ENCODE peak calls at places on chromosomes 16 and 17, in nine cellular contexts. Q is ascending aorta; W is PC-9; V is GM23338; C is aorta; H is right atrium auricular region; M is H1; U is CD4-positive, CD25-positive, alpha-beta regulatory T cell; X is AG04450. B is an unnamed sample. For H3K27me3, the result is how much of the 10 kb centered on the place peaks cover.

GRCh38 chr16:9070295-9070694 is 21.1 kb upstream of the HAPSTR1 start:
- DNase-seq in H (no peak), U (no peak), C (peak), X (no peak), V (no peak), Q (no peak), W (no peak), M (no peak), B (no peak)

GRCh38 chr17:50267074-50267841 is 7.0 kb upstream of the TMEM92 start:
- DNase-seq in W (peak), M (no peak), X (no peak), Q (no peak), H (no peak), U (no peak), V (no peak), C (peak), B (peak)

GRCh38 chr16:2785101-2785991 is 2.0 kb downstream of the PRSS33 start:
- DNase-seq in Q (no peak), U (no peak), M (no peak), X (no peak), W (no peak), V (peak), C (peak), H (no peak), B (peak)

GRCh38 chr17:40303009-40303657 is 5.8 kb upstream of the RARA start:
- DNase-seq in X (peak), M (no peak), C (no peak), W (peak), U (peak), V (peak), H (no peak), Q (no peak), B (peak)

GRCh38 chr17:45123930-45124796 is 8.2 kb downstream of the PLCD3 start:
- DNase-seq in V (peak), X (peak), M (no peak), U (no peak), H (peak), Q (no peak), C (peak), W (peak), B (peak)

GRCh38 chr16:69465083-69465721 is 40.8 kb downstream of the CYB5B start:
- DNase-seq in C (no peak), Q (no peak), H (no peak), X (no peak), W (no peak), V (no peak), U (peak), M (no peak), B (no peak)

GRCh38 chr17:81034168-81034777 is 678 bp upstream of the BAIAP2 start:
- DNase-seq in X (no peak), Q (no peak), H (no peak), U (no peak), W (no peak), C (no peak), M (no peak), V (no peak), B (no peak)

GRCh38 chr17:1228752-1229353 is 41.4 kb upstream of the BHLHA9 start:
- DNase-seq in V (no peak), W (no peak), M (no peak), Q (no peak), H (no peak), X (no peak), C (peak), U (no peak), B (peak)

GRCh38 chr17:28725166-28725659 is 820 bp downstream of the TLCD1 start:
- DNase-seq in X (no peak), U (no peak), M (no peak), Q (no peak), V (peak), H (no peak), W (peak), C (no peak), B (peak)

GRCh38 chr16:54242199-54242598 is 44.4 kb downstream of the IRX3 start:
- DNase-seq in H (peak), C (no peak), U (no peak), X (no peak), V (peak), M (peak), W (peak), Q (no peak), B (peak)

GRCh38 chr16:53974484-53975115 is 270.6 kb downstream of the FTO start:
- DNase-seq in M (no peak), V (no peak), U (no peak), X (peak), W (no peak), H (no peak), Q (no peak), C (no peak), B (no peak)

GRCh38 chr17:45029758-45030423 is 21.5 kb downstream of the DCAKD start:
- DNase-seq in X (no peak), M (no peak), C (no peak), Q (no peak), V (no peak), H (no peak), U (no peak), W (no peak), B (no peak)

GRCh38 chr17:40493697-40494096 is 7.7 kb downstream of the TNS4 start:
- DNase-seq in H (no peak), M (no peak), X (no peak), Q (no peak), C (no peak), V (no peak), U (no peak), W (no peak), B (no peak)

GRCh38 chr17:69719474-69720048 is 305.1 kb downstream of the MAP2K6 start:
- DNase-seq in H (no peak), W (no peak), X (no peak), M (no peak), C (no peak), Q (no peak), V (no peak), U (no peak), B (no peak)

GRCh38 chr17:39517224-39517623 is 55.9 kb downstream of the CDK12 start:
- DNase-seq in M (no peak), U (no peak), C (no peak), V (no peak), H (no peak), X (no peak), W (no peak), Q (no peak), B (no peak)

GRCh38 chr17:40317345-40317873 is 8.4 kb downstream of the RARA start:
- DNase-seq in W (peak), Q (no peak), X (no peak), U (peak), V (peak), M (no peak), H (peak), C (no peak), B (peak)

GRCh38 chr16:24930440-24930839 is 84.7 kb downstream of the SLC5A11 start:
- DNase-seq in V (no peak), Q (no peak), M (no peak), C (no peak), X (no peak), W (no peak), H (no peak), U (no peak), B (no peak)

GRCh38 chr16:87043273-87044030 is 273.7 kb downstream of the C16orf95 start:
- DNase-seq in V (no peak), M (no peak), H (no peak), W (no peak), U (no peak), Q (no peak), X (peak), C (peak), B (no peak)

GRCh38 chr17:5226940-5227878 is 7.5 kb downstream of the SCIMP start:
- DNase-seq in X (no peak), C (no peak), W (no peak), V (no peak), M (no peak), Q (no peak), H (no peak), U (no peak), B (no peak)

GRCh38 chr16:73878616-73879015 is 418.0 kb upstream of the PSMD7 start:
- DNase-seq in Q (no peak), U (no peak), C (no peak), V (peak), M (no peak), H (no peak), X (peak), W (peak), B (peak)

GRCh38 chr16:17970366-17970765 is 366.2 kb downstream of the NPIPA8 start:
- DNase-seq in U (no peak), M (no peak), C (no peak), X (no peak), V (no peak), H (no peak), Q (no peak), W (no peak), B (no peak)

GRCh38 chr16:78629173-78629572 is 529.7 kb downstream of the WWOX start:
- DNase-seq in U (no peak), X (no peak), C (no peak), M (no peak), V (no peak), Q (no peak), H (no peak), W (no peak), B (no peak)

GRCh38 chr17:62825182-62825581 is 17.1 kb upstream of the MARCHF10 start:
- DNase-seq in V (no peak), M (no peak), W (no peak), U (no peak), H (no peak), C (no peak), Q (no peak), X (no peak), B (peak)

GRCh38 chr16:87203060-87203656 is 114.0 kb downstream of the C16orf95 start:
- DNase-seq in Q (no peak), U (no peak), M (peak), C (peak), W (peak), V (peak), X (peak), H (no peak), B (peak)

GRCh38 chr16:78235168-78235800 is 135.8 kb downstream of the WWOX start:
- DNase-seq in Q (peak), M (peak), H (peak), X (peak), C (peak), V (peak), U (peak), W (peak), B (peak)

GRCh38 chr17:45391918-45392317 is 40.8 kb downstream of the ARHGAP27 start:
- DNase-seq in H (no peak), U (no peak), W (no peak), C (no peak), X (no peak), V (no peak), Q (no peak), M (no peak), B (no peak)

GRCh38 chr16:66754211-66754610 is 2.8 kb upstream of the DYNC1LI2 start:
- DNase-seq in W (no peak), V (no peak), C (no peak), U (no peak), H (no peak), M (no peak), X (no peak), Q (no peak), B (no peak)

GRCh38 chr17:40343126-40344119 is 21.1 kb downstream of the GJD3 start:
- DNase-seq in U (no peak), X (no peak), M (no peak), V (no peak), Q (no peak), C (no peak), H (no peak), W (no peak), B (no peak)

GRCh38 chr17:51200295-51200694 is 34.1 kb downstream of the NME2 start:
- DNase-seq in X (no peak), H (no peak), U (peak), Q (no peak), C (no peak), W (no peak), V (no peak), M (no peak), B (no peak)

GRCh38 chr16:87344165-87344930 is 27.2 kb upstream of the C16orf95 start:
- DNase-seq in U (no peak), W (no peak), M (no peak), H (no peak), X (no peak), Q (no peak), C (no peak), V (no peak), B (peak)

GRCh38 chr17:9943343-9943742 is 38.3 kb upstream of the RCVRN start:
- DNase-seq in H (no peak), C (no peak), X (no peak), Q (no peak), U (no peak), V (no peak), M (no peak), W (no peak), B (no peak)

GRCh38 chr16:4214215-4214621 is 27.7 kb downstream of the SRL start:
- DNase-seq in M (peak), Q (peak), U (no peak), X (peak), C (no peak), H (no peak), W (peak), V (no peak), B (no peak)

GRCh38 chr17:77456271-77456950 is 315.6 kb downstream of the SEC14L1 start:
- DNase-seq in C (no peak), X (no peak), Q (no peak), H (no peak), M (no peak), U (peak), W (no peak), V (no peak), B (no peak)

GRCh38 chr17:45794840-45795239 is 10.7 kb downstream of the CRHR1 start:
- DNase-seq in H (no peak), C (peak), W (no peak), Q (no peak), M (no peak), U (no peak), V (peak), X (no peak), B (peak)

GRCh38 chr17:28343491-28343932 is 8.0 kb downstream of the TNFAIP1 start:
- DNase-seq in X (no peak), V (no peak), U (no peak), M (no peak), C (no peak), H (no peak), Q (no peak), W (no peak), B (no peak)

GRCh38 chr17:50264263-50265113 is 9.8 kb upstream of the TMEM92 start:
- DNase-seq in Q (no peak), U (no peak), W (peak), C (peak), H (no peak), M (no peak), X (no peak), V (peak), B (peak)

DNA sequence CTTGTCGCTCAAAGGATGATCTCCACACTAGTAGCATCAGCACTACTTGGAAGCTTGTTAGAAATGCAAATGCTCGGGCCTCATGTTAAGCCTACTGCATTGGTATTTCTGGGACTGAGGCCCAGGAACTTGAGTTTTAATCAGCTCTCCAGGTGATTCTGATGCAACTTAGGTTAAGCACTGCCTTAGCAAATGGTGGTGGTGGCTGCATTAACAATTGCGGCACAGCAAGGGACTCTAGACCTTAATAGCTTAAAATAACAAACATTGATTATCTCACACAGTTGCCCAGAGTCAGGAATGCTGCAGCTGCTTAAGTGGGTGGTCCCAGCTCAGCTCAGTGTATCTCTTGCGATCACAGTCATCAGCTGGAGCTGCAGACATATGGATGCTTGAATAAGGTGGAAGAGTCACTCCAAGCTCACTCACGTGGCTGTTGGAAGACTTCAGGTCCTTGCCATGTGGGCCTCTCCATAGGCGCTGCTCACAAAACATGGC is 25.8 kb downstream of the HS3ST3A1 start:
- DNase-seq in H (no peak), Q (no peak), X (no peak), W (no peak), M (peak), U (no peak), V (peak), C (no peak), B (peak)
- H3K27me3 ChIP-seq in H (under half), Q (under half), X (under half), W (under half), M (under half), U (under half), V (under half), C (under half), B (under half)

GRCh38 chr16:660459-661183 is 7.3 kb upstream of the RHOT2 start:
- DNase-seq in Q (no peak), U (peak), H (peak), X (peak), W (peak), V (peak), M (no peak), C (peak), B (peak)
- H3K4me3 ChIP-seq in Q (peak), U (no peak), H (no peak), X (no peak), W (no peak), V (no peak), M (no peak), C (no peak), B (peak)

DNA sequence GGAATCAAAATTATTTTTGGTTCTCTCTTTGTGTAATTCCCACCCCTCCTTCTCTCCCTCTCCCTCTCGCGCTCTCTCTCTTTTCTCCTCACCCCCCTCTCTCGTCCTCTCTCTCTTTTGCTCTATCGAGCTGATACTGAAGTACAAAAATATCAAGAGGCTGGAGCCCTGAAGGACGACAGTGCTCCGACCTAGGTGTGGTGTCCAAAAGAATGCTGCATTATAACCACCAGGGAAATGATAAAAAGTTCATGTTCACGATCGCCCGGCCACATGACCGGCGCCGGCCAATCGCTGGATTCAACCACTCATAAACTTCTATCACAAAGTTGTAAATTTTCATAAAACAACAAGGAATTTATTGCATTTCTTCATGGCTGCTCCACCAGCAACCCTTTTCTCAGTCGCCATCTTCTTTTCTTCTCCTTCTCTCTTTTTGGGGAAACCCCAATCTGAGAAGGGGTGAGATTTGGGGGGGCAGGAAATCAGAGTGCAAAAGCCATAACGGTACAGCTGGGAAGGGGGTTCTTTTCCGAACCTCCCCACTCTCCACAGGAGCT is at the start of gene HOXB6:
- DNase-seq in M (no peak), W (peak), X (no peak), U (no peak), V (no peak), Q (no peak), H (no peak), C (peak), B (no peak)
- H3K27me3 ChIP-seq in M (half or more), W (under half), X (under half), U (under half), V (half or more), Q (under half), H (half or more), C (under half), B (half or more)

GRCh38 chr17:74544991-74545441 is 899 bp downstream of the CD300C start:
- DNase-seq in H (no peak), M (no peak), V (no peak), W (no peak), Q (no peak), U (no peak), X (no peak), C (no peak), B (no peak)
- H3K4me3 ChIP-seq in H (no peak), M (no peak), V (no peak), W (no peak), Q (peak), U (no peak), X (no peak), C (no peak), B (no peak)

DNA sequence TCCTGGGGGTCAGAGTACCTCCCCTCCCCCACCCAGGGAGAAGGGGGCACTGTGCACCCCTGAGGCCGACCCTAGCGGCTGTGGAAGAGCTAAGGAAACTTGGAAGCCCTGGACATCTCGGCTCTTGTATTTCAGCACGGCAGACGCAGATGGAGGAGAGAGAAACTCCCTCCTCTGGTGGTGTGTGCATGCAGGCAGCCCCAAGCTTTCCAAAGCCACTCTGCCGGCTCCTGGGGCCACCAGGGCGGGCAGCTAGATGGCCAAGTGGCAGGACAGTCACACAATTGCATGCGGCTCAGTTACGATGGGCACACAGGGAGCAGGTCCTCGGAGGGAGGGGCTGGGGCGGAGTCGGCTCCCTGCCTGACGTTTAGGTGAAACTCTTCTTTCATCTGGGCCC is 195.5 kb downstream of the RBFOX3 start:
- DNase-seq in M (no peak), H (no peak), X (no peak), U (no peak), Q (no peak), C (no peak), W (no peak), V (no peak), B (no peak)
- H3K27me3 ChIP-seq in M (under half), H (under half), X (under half), U (under half), Q (under half), C (under half), W (half or more), V (under half), B (under half)

GRCh38 chr16:19086322-19087199 is 19.1 kb downstream of the COQ7 start:
- DNase-seq in U (peak), H (peak), X (peak), C (peak), W (peak), Q (peak), V (peak), M (peak), B (peak)
- H3K4me3 ChIP-seq in U (peak), H (peak), X (peak), C (no peak), W (peak), Q (peak), V (peak), M (no peak), B (peak)

DNA sequence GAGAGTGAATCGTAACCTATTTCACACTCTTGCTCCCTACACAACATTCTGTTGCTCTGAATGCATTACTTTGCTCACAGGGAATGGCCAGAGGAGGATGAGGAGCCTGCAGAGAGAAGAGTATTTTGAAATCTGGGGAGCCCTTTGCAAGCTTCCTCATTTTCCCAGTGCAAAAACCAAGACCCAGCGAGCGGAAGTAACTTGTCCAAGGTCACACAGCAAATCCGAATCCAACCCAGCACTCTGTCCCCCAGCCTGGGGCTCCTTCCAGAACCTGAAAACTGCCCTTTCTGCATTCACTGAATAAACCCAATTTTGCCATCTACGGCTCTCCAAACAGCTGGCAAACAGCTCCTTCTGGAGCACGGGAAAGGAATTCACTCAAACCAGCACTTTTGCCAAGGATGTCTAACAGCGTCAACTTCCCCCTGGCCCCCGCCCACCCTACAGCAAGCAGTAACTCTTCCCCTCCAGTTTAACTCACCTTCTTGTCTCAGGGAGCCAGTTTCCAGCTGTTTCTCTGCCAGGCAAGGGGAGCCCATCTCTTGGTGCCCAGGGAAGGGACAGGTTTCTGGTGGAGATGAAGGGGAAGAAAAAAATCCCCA is 524 bp downstream of the KCNG4 start:
- DNase-seq in U (no peak), V (no peak), H (no peak), Q (no peak), W (no peak), X (no peak), C (no peak), M (no peak), B (peak)
- H3K27me3 ChIP-seq in U (under half), V (under half), H (under half), Q (under half), W (under half), X (under half), C (under half), M (under half), B (under half)

GRCh38 chr16:75112281-75113045 is 4.1 kb downstream of the LDHD start:
- DNase-seq in C (no peak), W (no peak), X (no peak), Q (no peak), U (no peak), M (no peak), V (no peak), H (no peak), B (peak)

GRCh38 chr16:75111514-75112280 is 4.9 kb downstream of the LDHD start:
- DNase-seq in X (no peak), M (no peak), U (no peak), V (no peak), Q (no peak), H (no peak), C (no peak), W (no peak), B (no peak)

GRCh38 chr16:75108792-75109731 is 7.5 kb downstream of the LDHD start:
- DNase-seq in W (peak), U (peak), M (no peak), H (peak), X (peak), Q (peak), V (no peak), C (peak), B (peak)

GRCh38 chr16:75109732-75110243 is 6.8 kb downstream of the LDHD start:
- DNase-seq in W (peak), M (no peak), X (no peak), H (no peak), C (no peak), U (no peak), V (no peak), Q (no peak), B (peak)

GRCh38 chr16:75110637-75111513 is 5.7 kb downstream of the LDHD start:
- DNase-seq in X (peak), C (peak), M (peak), W (peak), U (peak), V (peak), H (peak), Q (peak), B (peak)
- H3K4me3 ChIP-seq in X (peak), C (no peak), M (no peak), W (no peak), U (peak), V (peak), H (peak), Q (peak), B (no peak)

B was measured in H7.